ENCODE peak calls at places on chromosomes 11 and 22, in eight cellular contexts. G, H, J, C, M, O, D and T are unnamed samples.

GRCh38 chr11:121808096-121808495 is 307.9 kb downstream of the BLID start:
- DNase-seq in G (no peak), H (no peak), J (no peak), C (no peak), M (no peak), O (no peak), D (no peak), T (no peak)

GRCh38 chr11:67316882-67317364 is 13.6 kb downstream of the SSH3 start:
- DNase-seq in G (no peak), H (no peak), J (peak), C (no peak), M (no peak), O (no peak), D (no peak), T (no peak)

GRCh38 chr11:2912498-2912897 is 16.7 kb downstream of the PHLDA2 start:
- DNase-seq in G (peak), H (no peak), J (peak), C (no peak), M (no peak), O (peak), D (peak), T (no peak)

GRCh38 chr22:50146440-50147228 is 23.9 kb upstream of the PANX2 start:
- DNase-seq in G (peak), H (peak), J (peak), C (peak), M (peak), O (peak), D (peak), T (no peak)

GRCh38 chr11:118961591-118961990 is 5.5 kb downstream of the UPK2 start:
- DNase-seq in G (no peak), H (no peak), J (no peak), C (no peak), M (no peak), O (no peak), D (no peak), T (no peak)

GRCh38 chr22:20238567-20239062 is 29.5 kb downstream of the RTN4R start:
- DNase-seq in G (peak), H (no peak), J (peak), C (no peak), M (peak), O (peak), D (no peak), T (no peak)

GRCh38 chr22:20395181-20395896 is 1.4 kb downstream of the ZNF74 start:
- DNase-seq in G (no peak), H (no peak), J (no peak), C (no peak), M (no peak), O (no peak), D (no peak), T (no peak)

GRCh38 chr11:22670803-22671202 is 4.4 kb downstream of the GAS2 start:
- DNase-seq in G (no peak), H (no peak), J (no peak), C (no peak), M (no peak), O (no peak), D (no peak), T (no peak)

GRCh38 chr11:123122341-123122740 is 60.4 kb upstream of the HSPA8 start:
- DNase-seq in G (no peak), H (no peak), J (no peak), C (peak), M (no peak), O (peak), D (peak), T (peak)

GRCh38 chr11:12675951-12676711 is 1.9 kb downstream of the TEAD1 start:
- DNase-seq in G (no peak), H (no peak), J (peak), C (peak), M (peak), O (peak), D (no peak), T (no peak)

GRCh38 chr22:39664485-39665200 is 94.1 kb downstream of the CACNA1I start:
- DNase-seq in G (no peak), H (no peak), J (no peak), C (no peak), M (peak), O (no peak), D (no peak), T (no peak)

GRCh38 chr11:31786996-31787685 is 24.0 kb downstream of the PAX6 start:
- DNase-seq in G (no peak), H (no peak), J (no peak), C (no peak), M (peak), O (no peak), D (no peak), T (no peak)

GRCh38 chr22:32648486-32648885 is 153.0 kb upstream of the TIMP3 start:
- DNase-seq in G (no peak), H (no peak), J (no peak), C (no peak), M (no peak), O (no peak), D (no peak), T (no peak)

GRCh38 chr11:6443269-6444003 is 2.6 kb upstream of the HPX start:
- DNase-seq in G (peak), H (no peak), J (peak), C (peak), M (peak), O (peak), D (no peak), T (no peak)

GRCh38 chr11:34480339-34480738 is 33.3 kb downstream of the ELF5 start:
- DNase-seq in G (no peak), H (no peak), J (no peak), C (no peak), M (no peak), O (peak), D (no peak), T (no peak)

GRCh38 chr11:134701564-134702165 is 289.6 kb upstream of the B3GAT1 start:
- DNase-seq in G (peak), H (no peak), J (no peak), C (no peak), M (no peak), O (no peak), D (no peak), T (no peak)

GRCh38 chr22:43894122-43894521 is 2.3 kb upstream of the PNPLA5 start:
- DNase-seq in G (peak), H (no peak), J (no peak), C (no peak), M (no peak), O (no peak), D (no peak), T (no peak)

GRCh38 chr11:76209671-76209955 is 3.3 kb upstream of the WNT11 start:
- DNase-seq in G (no peak), H (no peak), J (no peak), C (no peak), M (no peak), O (peak), D (no peak), T (no peak)

GRCh38 chr11:13249992-13250391 is 27.6 kb upstream of the BMAL1 start:
- DNase-seq in G (no peak), H (no peak), J (peak), C (no peak), M (peak), O (peak), D (no peak), T (no peak)

GRCh38 chr11:33773399-33774355 is 643 bp downstream of the FBXO3 start:
- DNase-seq in G (no peak), H (no peak), J (peak), C (no peak), M (peak), O (peak), D (no peak), T (no peak)

GRCh38 chr11:65116370-65117205 is 913 bp downstream of the ZNHIT2 start:
- DNase-seq in G (peak), H (no peak), J (no peak), C (no peak), M (peak), O (peak), D (no peak), T (no peak)

GRCh38 chr11:131664811-131665210 is 294.4 kb downstream of the NTM start:
- DNase-seq in G (no peak), H (no peak), J (no peak), C (no peak), M (no peak), O (no peak), D (no peak), T (no peak)

GRCh38 chr11:122308286-122308685 is 192.3 kb upstream of the BLID start:
- DNase-seq in G (no peak), H (no peak), J (no peak), C (no peak), M (no peak), O (no peak), D (no peak), T (no peak)

GRCh38 chr11:118634435-118635236 is 27.2 kb downstream of the PHLDB1 start:
- DNase-seq in G (peak), H (no peak), J (peak), C (peak), M (peak), O (peak), D (peak), T (no peak)

GRCh38 chr11:75563978-75564552 is 2.0 kb downstream of the SERPINH1 start:
- DNase-seq in G (peak), H (no peak), J (peak), C (peak), M (peak), O (peak), D (peak), T (no peak)

GRCh38 chr11:120168960-120169681 is 31.2 kb upstream of the TRIM29 start:
- DNase-seq in G (peak), H (no peak), J (peak), C (peak), M (peak), O (peak), D (peak), T (peak)

GRCh38 chr11:127493330-127493729 is 492.8 kb upstream of the KIRREL3 start:
- DNase-seq in G (no peak), H (no peak), J (no peak), C (no peak), M (peak), O (no peak), D (no peak), T (no peak)

GRCh38 chr11:46944356-46944755 is 7.8 kb downstream of the CSTPP1 start:
- DNase-seq in G (no peak), H (no peak), J (no peak), C (no peak), M (no peak), O (no peak), D (no peak), T (no peak)

GRCh38 chr11:130202009-130202817 is 42.6 kb downstream of the ST14 start:
- DNase-seq in G (no peak), H (no peak), J (no peak), C (no peak), M (no peak), O (no peak), D (no peak), T (no peak)

GRCh38 chr11:100004541-100004940 is 682.5 kb upstream of the ARHGAP42 start:
- DNase-seq in G (no peak), H (no peak), J (peak), C (no peak), M (no peak), O (no peak), D (no peak), T (no peak)

GRCh38 chr11:61967924-61968757 is 707 bp upstream of the FTH1 start:
- DNase-seq in G (peak), H (no peak), J (peak), C (no peak), M (peak), O (peak), D (peak), T (peak)

GRCh38 chr11:31804439-31805036 is 6.6 kb downstream of the PAX6 start:
- DNase-seq in G (no peak), H (no peak), J (no peak), C (peak), M (peak), O (no peak), D (no peak), T (no peak)

GRCh38 chr11:74325649-74326645 is 14.5 kb upstream of the P4HA3 start:
- DNase-seq in G (peak), H (peak), J (no peak), C (peak), M (no peak), O (peak), D (peak), T (no peak)

GRCh38 chr22:24156146-24156914 is 25.0 kb upstream of the SUSD2 start:
- DNase-seq in G (peak), H (no peak), J (peak), C (no peak), M (peak), O (peak), D (no peak), T (no peak)

GRCh38 chr11:133982151-133982550 is 25.4 kb upstream of the IGSF9B start:
- DNase-seq in G (no peak), H (no peak), J (no peak), C (no peak), M (no peak), O (no peak), D (no peak), T (no peak)

GRCh38 chr11:67014343-67014742 is 8.6 kb upstream of the SYT12 start:
- DNase-seq in G (no peak), H (no peak), J (no peak), C (no peak), M (no peak), O (no peak), D (no peak), T (no peak)

GRCh38 chr11:111797145-111797581 is 31.0 kb upstream of the PPP2R1B start:
- DNase-seq in G (no peak), H (no peak), J (no peak), C (no peak), M (no peak), O (peak), D (no peak), T (no peak)

GRCh38 chr22:50302041-50302541 is 5.4 kb downstream of the PLXNB2 start:
- DNase-seq in G (peak), H (no peak), J (no peak), C (no peak), M (no peak), O (peak), D (no peak), T (no peak)

GRCh38 chr11:59144096-59144495 is 1.4 kb downstream of the FAM111A start:
- DNase-seq in G (no peak), H (no peak), J (no peak), C (no peak), M (no peak), O (peak), D (no peak), T (no peak)

GRCh38 chr11:133928628-133929059 is 28.1 kb downstream of the IGSF9B start:
- DNase-seq in G (no peak), H (no peak), J (peak), C (no peak), M (no peak), O (peak), D (no peak), T (no peak)

GRCh38 chr11:27717377-27717776 is 17.1 kb upstream of the BDNF start:
- DNase-seq in G (no peak), H (no peak), J (no peak), C (no peak), M (no peak), O (peak), D (no peak), T (no peak)
- TF ChIP-seq CTCF in G (no peak), H (peak), J (no peak), C (no peak), M (peak), O (peak), D (no peak), T (no peak)

DNA sequence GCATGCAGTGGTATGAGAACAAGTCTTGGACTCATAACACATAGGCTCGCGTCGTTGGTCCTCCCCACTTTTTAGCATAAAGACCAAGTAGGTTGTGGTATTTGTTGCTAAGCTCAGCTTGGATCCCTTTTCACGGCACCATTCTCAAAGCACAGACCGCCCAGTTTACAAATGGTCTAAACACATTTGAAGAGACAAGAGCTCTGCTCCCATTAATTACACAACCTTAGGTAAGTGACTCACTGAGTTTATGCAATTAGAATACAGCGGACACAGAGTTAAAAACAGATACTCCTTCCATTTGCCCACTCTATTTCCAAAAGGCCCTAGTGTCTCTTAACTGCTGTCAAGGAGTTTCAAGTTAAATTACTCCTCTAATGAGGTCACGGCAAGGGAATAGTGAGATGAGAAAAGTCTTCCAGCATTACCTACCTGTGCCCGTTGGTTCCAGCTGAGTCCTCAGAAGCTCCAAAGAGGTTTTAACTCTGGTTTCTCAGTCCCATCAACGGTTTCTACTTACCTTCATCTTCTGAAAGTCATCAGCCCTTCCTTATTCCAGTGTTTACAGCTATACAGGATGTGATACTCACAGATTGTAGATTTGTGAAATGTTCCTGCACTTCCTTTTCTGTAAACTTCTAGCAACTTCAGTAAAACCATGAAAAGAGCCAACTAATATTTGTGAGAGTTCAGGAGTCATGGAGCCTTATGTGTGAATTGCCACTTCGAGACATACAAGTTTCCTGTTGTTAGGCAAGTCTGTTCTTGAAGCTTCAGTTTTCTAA is at the start of gene MS4A6A:
- DNase-seq in G (no peak), H (no peak), J (no peak), C (no peak), M (no peak), O (no peak), D (no peak), T (no peak)
- TF ChIP-seq CTCF in G (no peak), H (no peak), J (no peak), C (no peak), M (no peak), O (no peak), D (no peak), T (no peak)

GRCh38 chr22:46444390-46444854 is 93.0 kb downstream of the CELSR1 start:
- DNase-seq in G (no peak), H (no peak), J (no peak), C (no peak), M (no peak), O (no peak), D (no peak), T (no peak)
- TF ChIP-seq CTCF in G (no peak), H (no peak), J (no peak), C (no peak), M (no peak), O (peak), D (no peak), T (no peak)

GRCh38 chr11:94604496-94604895 is 37.3 kb downstream of the PIWIL4 start:
- DNase-seq in G (no peak), H (no peak), J (no peak), C (no peak), M (no peak), O (no peak), D (no peak), T (no peak)

GRCh38 chr11:94597896-94598295 is 30.7 kb downstream of the PIWIL4 start:
- DNase-seq in G (no peak), H (no peak), J (no peak), C (peak), M (peak), O (peak), D (no peak), T (no peak)

GRCh38 chr11:94599510-94599909 is 32.3 kb downstream of the PIWIL4 start:
- DNase-seq in G (no peak), H (no peak), J (no peak), C (no peak), M (no peak), O (no peak), D (no peak), T (no peak)

GRCh38 chr11:94603587-94603986 is 36.4 kb downstream of the PIWIL4 start:
- DNase-seq in G (no peak), H (no peak), J (no peak), C (no peak), M (no peak), O (no peak), D (no peak), T (no peak)

DNA sequence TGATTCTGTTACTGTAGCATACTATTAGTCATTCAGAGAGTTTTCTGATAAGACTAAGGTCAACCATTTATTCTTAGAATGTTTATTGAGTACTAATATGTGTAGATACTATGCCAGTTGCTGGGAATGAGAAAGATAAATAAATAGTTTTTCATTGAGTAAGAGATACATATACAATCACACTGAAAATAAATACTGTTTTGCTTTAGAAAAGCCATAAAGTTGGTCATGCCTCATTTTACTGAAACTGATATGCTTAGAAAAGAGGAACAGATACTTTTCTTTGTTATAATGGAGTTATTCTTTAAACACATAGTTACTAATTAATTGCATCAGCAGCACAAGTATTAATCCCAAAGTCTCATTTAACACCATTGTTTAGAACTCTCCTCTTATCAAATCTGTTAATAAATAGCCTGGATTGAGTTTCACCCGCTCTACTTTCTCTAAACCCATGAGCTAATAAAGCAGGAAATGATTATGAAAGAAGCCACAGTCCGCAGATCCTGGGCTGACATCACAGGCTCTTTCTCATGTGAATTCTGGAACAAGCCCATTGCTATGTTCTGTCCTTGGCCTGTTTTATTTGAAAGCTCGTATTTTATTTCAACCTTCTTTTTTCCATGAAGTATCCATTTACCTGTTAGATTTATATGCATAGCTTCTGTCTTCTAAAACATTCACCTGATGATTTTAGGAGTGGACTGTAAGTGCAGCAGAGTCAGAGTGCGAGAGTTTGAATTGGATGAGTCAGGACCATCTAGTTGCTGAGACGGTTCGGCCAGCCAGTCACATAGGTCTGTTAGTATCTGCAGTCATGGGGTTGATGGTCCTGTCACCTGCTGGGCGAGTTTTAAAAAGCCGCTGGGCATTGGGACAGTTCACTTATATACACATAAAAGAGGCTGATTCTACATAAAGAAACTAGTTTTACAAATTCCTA is 35.5 kb downstream of the PIWIL4 start:
- DNase-seq in G (peak), H (no peak), J (peak), C (peak), M (no peak), O (peak), D (peak), T (no peak)
- TF ChIP-seq CTCF in G (peak), H (no peak), J (peak), C (no peak), M (no peak), O (peak), D (no peak), T (no peak)

GRCh38 chr22:31227186-31227585 is 15.1 kb downstream of the LIMK2 start:
- DNase-seq in G (no peak), H (no peak), J (no peak), C (no peak), M (no peak), O (no peak), D (no peak), T (no peak)
- TF ChIP-seq CTCF in G (no peak), H (no peak), J (no peak), C (no peak), M (no peak), O (no peak), D (no peak), T (no peak)